ENCODE peak calls at places on chromosomes 1 and 21, in four cellular contexts. D, A, N and J are unnamed samples.

GRCh38 chr1:247332901-247333361 is 1.3 kb upstream of the ZNF496 start:
- DNase-seq in N (no peak), D (no peak), A (no peak), J (no peak)

GRCh38 chr1:3919706-3920105 is 19.6 kb upstream of the C1orf174 start:
- DNase-seq in N (no peak), D (no peak), A (no peak), J (no peak)

GRCh38 chr1:165324050-165324449 is 32.5 kb downstream of the LMX1A start:
- DNase-seq in D (no peak), A (no peak), N (no peak), J (no peak)

GRCh38 chr1:211247921-211248320 is 11.2 kb upstream of the RCOR3 start:
- DNase-seq in D (no peak), N (no peak), A (peak), J (no peak)

GRCh38 chr1:53130878-53131589 is 11.4 kb downstream of the SLC1A7 start:
- DNase-seq in A (no peak), N (no peak), D (no peak), J (no peak)

GRCh38 chr1:47886141-47886540 is 111.0 kb downstream of the TRABD2B start:
- DNase-seq in N (no peak), D (no peak), A (no peak), J (no peak)

GRCh38 chr21:42721341-42721824 is 68.0 kb downstream of the PDE9A start:
- DNase-seq in D (no peak), A (no peak), N (no peak), J (no peak)

GRCh38 chr1:202023033-202023433 is 12.6 kb downstream of the ELF3 start:
- DNase-seq in N (no peak), A (no peak), D (no peak), J (no peak)

GRCh38 chr1:186152945-186153309 is 222.1 kb downstream of the TPR start:
- DNase-seq in N (no peak), A (no peak), D (no peak), J (no peak)

GRCh38 chr1:227942716-227943261 is 4.9 kb downstream of the WNT9A start:
- DNase-seq in D (no peak), A (peak), N (no peak), J (no peak)

GRCh38 chr1:25858494-25858893 is 763 bp downstream of the AUNIP start:
- DNase-seq in A (no peak), D (no peak), N (no peak), J (no peak)

GRCh38 chr1:50658421-50659076 is 235.3 kb upstream of the DMRTA2 start:
- DNase-seq in N (no peak), D (no peak), A (no peak), J (no peak)

GRCh38 chr1:234721476-234722266 is 111.7 kb upstream of the IRF2BP2 start:
- DNase-seq in N (no peak), D (no peak), A (no peak), J (no peak)

GRCh38 chr21:34280389-34280795 is 83.4 kb upstream of the KCNE2 start:
- DNase-seq in A (no peak), D (no peak), N (no peak), J (no peak)

GRCh38 chr1:112393634-112393976 is 2.4 kb upstream of the CTTNBP2NL start:
- DNase-seq in N (no peak), A (no peak), D (no peak), J (no peak)

GRCh38 chr1:178684542-178685000 is 40.5 kb upstream of the RALGPS2 start:
- DNase-seq in A (no peak), D (no peak), N (no peak), J (no peak)

GRCh38 chr1:63787875-63788274 is 14.1 kb downstream of the ROR1 start:
- DNase-seq in D (no peak), A (no peak), N (no peak), J (no peak)

GRCh38 chr1:54121482-54122130 is 31.2 kb downstream of the CDCP2 start:
- DNase-seq in A (peak), N (no peak), D (peak), J (peak)

GRCh38 chr1:243849089-243850012 is 692 bp downstream of the AKT3 start:
- DNase-seq in D (peak), N (no peak), A (peak), J (peak)

GRCh38 chr1:185373813-185374524 is 56.9 kb upstream of the IVNS1ABP start:
- DNase-seq in D (no peak), A (no peak), N (no peak), J (no peak)

GRCh38 chr1:215052656-215053055 is 29.9 kb upstream of the KCNK2 start:
- DNase-seq in N (no peak), D (no peak), A (no peak), J (no peak)

GRCh38 chr1:2544093-2544874 is 11.9 kb upstream of the TNFRSF14 start:
- DNase-seq in N (no peak), D (peak), A (peak), J (no peak)

GRCh38 chr1:206656936-206657335 is 21.6 kb downstream of the DYRK3 start:
- DNase-seq in D (no peak), A (no peak), N (no peak), J (no peak)

GRCh38 chr1:12518956-12519707 is 98.9 kb downstream of the DHRS3 start:
- DNase-seq in D (no peak), N (no peak), A (no peak), J (no peak)

GRCh38 chr21:41321908-41322495 is 5.4 kb downstream of the FAM3B start:
- DNase-seq in A (no peak), N (no peak), D (no peak), J (no peak)

GRCh38 chr1:109750920-109751319 is 10.1 kb upstream of the GSTM3 start:
- DNase-seq in N (no peak), D (no peak), A (no peak), J (no peak)

GRCh38 chr1:19390166-19390850 is 78.2 kb downstream of the SLC66A1 start:
- DNase-seq in A (no peak), N (no peak), D (no peak), J (no peak)

GRCh38 chr1:161182214-161182613 is 4.9 kb upstream of the B4GALT3 start:
- DNase-seq in D (no peak), A (no peak), N (peak), J (no peak)

GRCh38 chr21:15749868-15750174 is 20.0 kb downstream of the USP25 start:
- DNase-seq in N (no peak), D (no peak), A (no peak), J (no peak)

GRCh38 chr1:224127925-224128819 is 14.3 kb downstream of the FBXO28 start:
- DNase-seq in N (no peak), D (no peak), A (no peak), J (no peak)

GRCh38 chr1:26036756-26037281 is 9.1 kb downstream of the SLC30A2 start:
- DNase-seq in N (no peak), D (no peak), A (no peak), J (no peak)

GRCh38 chr1:49016030-49016991 is 239.6 kb upstream of the BEND5 start:
- DNase-seq in D (no peak), N (no peak), A (no peak), J (peak)

GRCh38 chr1:193614817-193615216 is 428.4 kb upstream of the B3GALT2 start:
- DNase-seq in N (peak), D (no peak), A (no peak), J (no peak)

GRCh38 chr1:85461216-85461945 is 3.6 kb downstream of the DDAH1 start:
- DNase-seq in D (no peak), A (no peak), N (no peak), J (no peak)

GRCh38 chr1:5979536-5980313 is 12.5 kb downstream of the NPHP4 start:
- DNase-seq in A (no peak), N (no peak), D (no peak), J (no peak)

GRCh38 chr1:232628335-232629214 is 1.4 kb downstream of the SIPA1L2 start:
- DNase-seq in A (peak), D (no peak), N (no peak), J (no peak)

GRCh38 chr1:145987926-145988325 is 8.5 kb downstream of the TXNIP start:
- DNase-seq in A (no peak), N (no peak), D (no peak), J (no peak)

GRCh38 chr1:36401602-36402517 is 4.2 kb upstream of the LSM10 start:
- DNase-seq in A (no peak), N (no peak), D (no peak), J (peak)

GRCh38 chr1:36400514-36400824 is 2.8 kb upstream of the LSM10 start:
- DNase-seq in A (no peak), D (no peak), N (no peak), J (no peak)

GRCh38 chr1:36397378-36398230 is at the start of gene LSM10:
- DNase-seq in N (peak), D (peak), A (peak), J (peak)

GRCh38 chr1:36398370-36398977 is 766 bp upstream of the LSM10 start:
- DNase-seq in D (no peak), N (no peak), A (no peak), J (no peak)

DNA sequence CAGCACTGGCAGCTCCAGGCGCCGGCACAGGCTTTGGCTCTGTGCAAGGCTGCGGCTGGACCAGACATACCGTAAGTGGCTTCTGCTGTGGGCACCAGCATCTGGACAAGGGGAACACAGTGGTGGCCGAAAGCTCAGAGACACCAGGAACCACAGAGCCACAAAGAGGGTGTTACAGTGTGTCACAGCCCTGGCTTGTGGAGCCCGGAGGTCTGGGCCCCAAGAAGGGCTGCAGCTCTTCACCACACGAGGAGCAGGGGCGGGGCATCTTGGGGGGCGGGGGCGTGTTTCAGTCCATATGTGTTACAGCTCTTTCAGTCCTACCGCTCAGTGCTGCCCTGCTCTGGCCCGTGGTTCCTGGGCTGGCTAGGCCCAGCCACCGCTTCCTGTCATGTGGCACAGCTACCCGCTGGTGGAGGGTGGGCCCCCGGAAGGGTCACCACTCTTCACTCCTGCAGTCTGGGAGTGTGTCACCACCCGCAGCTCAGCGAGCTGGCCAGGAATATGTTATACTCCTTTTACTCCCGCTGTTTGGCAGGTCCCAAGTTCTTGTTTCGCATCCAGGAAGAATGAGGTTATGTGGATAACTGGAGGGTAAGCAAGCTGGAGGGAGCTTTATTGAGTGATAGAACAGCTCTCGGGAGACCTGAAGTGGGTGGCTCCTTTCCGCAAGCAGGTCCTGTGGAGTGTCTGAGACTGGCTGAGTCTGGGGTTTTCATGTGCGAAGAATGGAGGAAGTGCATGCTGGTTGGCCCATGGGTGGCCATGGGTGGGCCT is 3.3 kb upstream of the LSM10 start:
- DNase-seq in D (peak), A (no peak), N (no peak), J (peak)
- TF ChIP-seq USF1 in D (no peak), A (no peak), N (peak), J (peak)

DNA sequence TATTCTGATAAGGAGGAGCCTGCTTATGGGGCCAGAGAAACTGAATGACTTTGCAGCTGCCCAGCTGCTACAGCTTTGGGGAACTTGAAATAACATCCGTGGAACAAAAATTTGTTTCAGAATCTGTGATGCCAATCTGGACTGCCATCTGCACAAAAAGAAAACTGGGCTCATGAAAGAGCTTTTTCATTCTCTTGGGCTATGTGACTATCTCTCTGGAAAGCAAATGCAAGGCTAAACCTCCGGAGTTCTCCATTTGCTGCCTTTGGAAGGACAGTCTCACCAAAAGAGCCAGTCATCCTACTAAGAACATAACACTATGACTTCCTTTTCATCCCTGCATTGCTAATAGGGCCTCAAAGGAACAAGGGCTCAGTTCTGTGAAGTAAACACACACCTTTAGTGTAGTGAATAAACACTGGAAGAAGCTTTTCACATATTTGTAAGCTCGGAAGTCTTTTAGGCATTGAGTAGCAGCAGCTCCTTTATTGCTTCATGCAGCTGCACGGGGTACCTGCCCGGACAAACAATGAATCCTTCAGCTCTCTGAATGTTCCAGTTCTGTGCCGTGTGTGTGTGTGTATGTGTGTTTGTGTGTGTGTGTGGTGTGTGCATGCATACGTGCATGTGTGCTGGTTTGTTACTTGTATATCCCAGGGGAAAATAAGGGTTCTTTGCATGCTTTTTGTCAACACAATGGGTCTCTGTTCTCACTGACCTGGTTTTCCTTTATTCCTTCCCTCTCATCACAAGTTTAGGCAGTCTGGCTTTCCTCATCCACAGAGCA is 255.5 kb upstream of the SGIP1 start:
- DNase-seq in D (no peak), A (no peak), N (peak), J (no peak)
- TF ChIP-seq USF1 in D (no peak), A (no peak), N (no peak), J (no peak)

GRCh38 chr21:36408568-36408967 is 23.4 kb downstream of the CHAF1B start:
- DNase-seq in A (no peak), D (no peak), N (no peak), J (no peak)

GRCh38 chr21:36411301-36411700 is 26.1 kb downstream of the CHAF1B start:
- DNase-seq in N (no peak), A (no peak), D (no peak), J (no peak)

GRCh38 chr21:36415375-36415774 is 30.2 kb downstream of the CHAF1B start:
- DNase-seq in D (no peak), A (no peak), N (no peak), J (no peak)

GRCh38 chr21:36412916-36413315 is 27.7 kb downstream of the CHAF1B start:
- DNase-seq in N (no peak), A (no peak), D (no peak), J (no peak)
- TF ChIP-seq USF1 in N (no peak), A (no peak), D (no peak), J (no peak)

GRCh38 chr1:171433451-171433850 is 51.9 kb upstream of the PRRC2C start:
- DNase-seq in N (no peak), D (no peak), A (no peak), J (no peak)
- TF ChIP-seq USF1 in N (no peak), D (no peak), A (no peak), J (no peak)

DNA sequence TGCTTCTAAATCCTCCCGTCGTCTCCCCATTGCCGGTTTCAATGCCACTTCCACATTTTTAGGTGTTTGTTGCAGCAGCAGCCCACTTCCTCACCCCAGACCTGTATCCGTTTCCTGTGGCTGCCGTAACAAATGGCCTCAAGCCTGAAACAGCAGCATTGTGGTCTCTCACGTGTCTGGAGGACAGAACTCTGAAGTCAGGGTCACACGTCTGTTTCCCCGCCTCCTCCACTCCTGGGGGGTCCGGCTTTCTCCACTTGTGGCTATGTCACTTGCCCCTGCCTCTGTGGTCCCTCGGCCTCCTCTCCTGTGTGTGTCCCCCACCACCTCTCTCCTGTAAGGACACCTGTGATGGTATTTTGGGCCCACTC is 21.8 kb downstream of the TRPM2 start:
- DNase-seq in N (no peak), D (no peak), A (no peak), J (no peak)
- TF ChIP-seq USF1 in N (no peak), D (no peak), A (no peak), J (no peak)